ENCODE peak calls at places on chromosomes 6 and 20, in four cellular contexts. A is SK-N-SH, J is K562, U is H1. V is an unnamed sample.

GRCh38 chr6:132286298-132287019 is 114.8 kb downstream of the MOXD1 start:
- DNase-seq in A (no peak), J (no peak), U (no peak), V (no peak)

GRCh38 chr6:164370773-164371172 is 938.6 kb downstream of the C6orf118 start:
- DNase-seq in A (no peak), J (peak), U (no peak), V (no peak)

GRCh38 chr6:143746202-143747119 is 68.7 kb downstream of the PHACTR2 start:
- DNase-seq in A (no peak), J (no peak), U (peak), V (peak)

GRCh38 chr6:4698901-4699659 is 77.1 kb upstream of the CDYL start:
- DNase-seq in A (no peak), J (no peak), U (no peak), V (no peak)

GRCh38 chr6:49499623-49500022 is at the start of gene GLYATL3:
- DNase-seq in A (no peak), J (no peak), U (no peak), V (no peak)

GRCh38 chr6:31354788-31355539 is 2.0 kb downstream of the HLA-B start:
- DNase-seq in A (no peak), J (no peak), U (no peak), V (no peak)

GRCh38 chr6:27294409-27294808 is 17.7 kb downstream of the POM121L2 start:
- DNase-seq in A (no peak), J (peak), U (no peak), V (no peak)

GRCh38 chr20:3766832-3767433 is 620 bp downstream of the ADISSP start:
- DNase-seq in A (no peak), J (peak), U (no peak), V (no peak)

GRCh38 chr6:105835373-105835772 is 250.8 kb upstream of the PRDM1 start:
- DNase-seq in A (no peak), J (peak), U (peak), V (peak)

GRCh38 chr6:32427218-32427617 is 12.5 kb upstream of the HLA-DRA start:
- DNase-seq in A (no peak), J (no peak), U (no peak), V (no peak)

GRCh38 chr6:40584741-40585140 is 2.4 kb downstream of the LRFN2 start:
- DNase-seq in A (no peak), J (no peak), U (no peak), V (no peak)

GRCh38 chr6:125528614-125529013 is 220.8 kb upstream of the HEY2 start:
- DNase-seq in A (no peak), J (peak), U (peak), V (peak)

GRCh38 chr20:49890651-49891361 is 24.5 kb downstream of the SPATA2 start:
- DNase-seq in A (peak), J (no peak), U (no peak), V (peak)

GRCh38 chr20:49278817-49279676 is 1.2 kb upstream of the ZNFX1 start:
- DNase-seq in A (no peak), J (peak), U (no peak), V (no peak)

GRCh38 chr20:14879020-14879697 is 541.7 kb upstream of the FLRT3 start:
- DNase-seq in A (no peak), J (no peak), U (no peak), V (no peak)

GRCh38 chr20:40633123-40633850 is 55.7 kb downstream of the MAFB start:
- DNase-seq in A (no peak), J (no peak), U (peak), V (no peak)

GRCh38 chr6:39956951-39957350 is 22.7 kb upstream of the MOCS1 start:
- DNase-seq in A (no peak), J (no peak), U (no peak), V (no peak)

GRCh38 chr20:45945678-45946148 is 11.2 kb downstream of the PCIF1 start:
- DNase-seq in A (no peak), J (no peak), U (no peak), V (no peak)
- TF ChIP-seq TEAD4 in A (no peak), J (no peak), U (no peak), V (no peak)

DNA sequence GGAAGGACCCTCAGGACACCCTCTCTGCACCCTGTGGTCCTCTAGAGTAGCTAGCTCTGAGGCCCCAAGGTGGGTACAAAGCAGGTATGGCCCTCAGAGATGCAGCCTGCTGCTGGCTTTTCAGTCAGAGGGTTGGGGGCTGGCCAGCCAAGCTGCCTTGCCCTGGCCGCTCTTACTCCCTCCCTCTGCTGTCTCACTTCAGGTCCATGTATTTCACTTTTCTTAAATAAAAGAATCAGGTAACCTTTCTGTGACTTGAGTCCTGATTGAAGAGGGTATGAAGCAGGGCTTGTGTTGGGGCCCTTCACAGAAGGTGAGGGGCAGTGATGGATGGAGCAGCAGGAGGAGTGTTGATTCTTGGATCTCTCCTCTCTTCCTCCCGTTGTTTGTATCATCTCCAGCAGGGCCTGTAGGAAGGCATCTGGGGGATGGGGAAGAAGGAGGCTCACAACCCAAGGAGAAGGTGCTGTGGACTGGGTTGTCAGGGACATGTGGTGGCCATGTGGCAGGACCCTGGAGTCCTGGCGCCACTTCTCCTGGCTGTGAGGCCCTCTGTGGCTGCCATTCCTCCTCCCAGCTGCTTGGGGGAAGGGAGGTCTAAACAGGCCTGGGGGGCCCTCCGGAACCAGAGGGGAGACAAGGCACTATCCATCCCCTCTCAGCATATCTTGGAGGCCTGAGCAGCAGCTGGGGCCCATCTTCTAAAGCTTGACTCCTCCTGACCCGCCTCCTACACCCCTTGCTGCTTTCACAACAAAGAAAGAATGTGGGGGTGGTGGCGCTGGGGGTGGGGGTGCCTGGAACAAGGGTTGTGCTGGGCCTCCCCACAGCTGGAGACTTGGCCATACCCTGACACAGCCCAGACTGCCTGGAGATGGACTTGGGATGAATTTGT is 1.0 kb upstream of the PTK7 start:
- DNase-seq in A (no peak), J (peak), U (no peak), V (no peak)
- TF ChIP-seq TEAD4 in A (no peak), J (no peak), U (peak), V (no peak)

DNA sequence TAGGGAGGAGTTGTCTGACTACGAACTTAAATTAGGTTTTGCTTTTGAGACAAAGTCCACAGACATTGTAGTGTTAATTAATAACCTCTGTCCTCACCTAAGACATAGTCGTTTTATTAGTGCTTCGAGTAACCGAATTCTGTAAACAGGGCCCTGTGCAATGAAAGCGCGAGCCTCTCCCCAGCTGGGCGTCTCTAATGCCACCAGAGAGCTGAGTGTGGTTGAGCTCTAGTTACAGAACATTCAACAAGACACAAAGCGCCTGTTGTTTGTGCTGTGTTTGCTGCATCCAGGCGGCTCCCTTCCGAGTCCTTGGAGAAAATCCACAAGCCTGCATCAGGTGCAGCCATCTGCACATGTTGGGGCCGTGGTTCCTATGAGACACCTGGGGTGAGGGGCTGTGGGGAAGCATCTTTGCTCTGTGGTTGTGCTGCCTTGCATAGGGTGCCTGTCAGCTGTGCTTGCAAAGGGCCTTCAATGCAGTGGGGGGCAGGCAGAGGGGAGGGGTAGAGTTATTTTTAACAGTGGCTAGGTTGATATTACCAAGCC is 63.9 kb downstream of the CD164 start:
- DNase-seq in A (no peak), J (no peak), U (no peak), V (no peak)
- TF ChIP-seq TEAD4 in A (no peak), J (no peak), U (no peak), V (no peak)

DNA sequence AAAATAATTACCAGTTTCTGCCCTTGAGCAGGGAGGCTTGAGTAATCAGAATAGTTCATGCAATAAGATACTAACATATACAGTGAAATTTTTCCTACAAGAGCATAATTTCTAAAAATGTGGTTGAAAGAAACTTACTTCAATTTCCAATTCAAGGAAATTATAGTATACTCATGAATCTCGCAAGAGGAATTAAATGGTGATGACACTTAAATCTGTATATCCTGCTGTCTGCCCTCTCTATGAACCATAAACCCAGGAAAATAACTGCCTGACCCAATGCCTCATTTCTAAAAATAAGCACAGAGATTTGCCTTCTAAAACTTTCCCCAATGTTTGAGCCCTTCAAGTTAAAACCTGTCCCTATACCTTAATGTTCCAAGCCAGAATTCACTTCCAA is 272.4 kb upstream of the THEMIS start:
- DNase-seq in A (no peak), J (no peak), U (no peak), V (no peak)
- TF ChIP-seq TEAD4 in A (no peak), J (no peak), U (no peak), V (no peak)

GRCh38 chr6:8930009-8930408 is 494.7 kb upstream of the SLC35B3 start:
- DNase-seq in A (no peak), J (no peak), U (no peak), V (no peak)
- TF ChIP-seq TEAD4 in A (no peak), J (no peak), U (no peak), V (no peak)